ENCODE peak calls at places on chromosome 10, in four cellular contexts. C, K, T and B are unnamed samples.

GRCh38 chr10:77006836-77007511 is 630.6 kb downstream of the KCNMA1 start:
- DNase-seq in C (peak; percentile 68), K (no peak), T (no peak), B (peak; percentile 78)

GRCh38 chr10:1629326-1630036 is 107.8 kb downstream of the ADARB2 start:
- DNase-seq in C (no peak), K (no peak), T (no peak), B (no peak)

GRCh38 chr10:88455831-88456230 is 127.3 kb downstream of the RNLS start:
- DNase-seq in C (no peak), K (no peak), T (no peak), B (no peak)

GRCh38 chr10:124068929-124069328 is 24.5 kb downstream of the CHST15 start:
- DNase-seq in C (no peak), K (no peak), T (no peak), B (no peak)

GRCh38 chr10:72013202-72013945 is 49.2 kb downstream of the CHST3 start:
- DNase-seq in C (no peak), K (no peak), T (no peak), B (no peak)

GRCh38 chr10:99569253-99569939 is 36.7 kb downstream of the NKX2-3 start:
- DNase-seq in C (no peak), K (no peak), T (no peak), B (no peak)

GRCh38 chr10:28054211-28054888 is 55.5 kb upstream of the ODAD2 start:
- DNase-seq in C (peak; percentile 90), K (peak; percentile 42), T (no peak), B (peak; percentile 2)

GRCh38 chr10:124211921-124212320 is 118.5 kb upstream of the CHST15 start:
- DNase-seq in C (peak; percentile 28), K (no peak), T (no peak), B (peak; percentile 44)

GRCh38 chr10:79093658-79094411 is 25.1 kb downstream of the ZMIZ1 start:
- DNase-seq in C (peak; percentile 90), K (no peak), T (no peak), B (no peak)